ENCODE peak calls at places on chromosomes 5 and 9, in ten cellular contexts. T is GM12878, I is endodermal cell, J is neural progenitor cell, R is A549, L is dorsolateral prefrontal cortex, W is WERI-Rb-1, Z is spleen, M is lung, E is left lung. N is an unnamed sample.

GRCh38 chr5:33299621-33300208 is 141.1 kb upstream of the TARS1 start:
- DNase-seq in T (peak; percentile 9), I (no peak), J (peak; percentile 73), R (peak; percentile 2), L (no peak), W (no peak), Z (no peak), M (no peak), E (no peak), N (no peak)

GRCh38 chr5:119353213-119353612 is 2.6 kb upstream of the TNFAIP8 start:
- DNase-seq in T (no peak), I (no peak), J (no peak), R (no peak), L (no peak), W (no peak), Z (no peak), M (no peak), E (no peak), N (no peak)

GRCh38 chr9:580652-581342 is 260.7 kb upstream of the DMRT1 start:
- DNase-seq in T (no peak), I (no peak), J (no peak), R (no peak), L (no peak), W (no peak), Z (no peak), M (no peak), E (peak; percentile 64), N (no peak)

GRCh38 chr9:130128251-130128650 is 44.0 kb upstream of the NCS1 start:
- DNase-seq in T (peak; percentile 66), I (no peak), J (no peak), R (no peak), L (no peak), W (no peak), Z (peak; percentile 85), M (no peak), E (no peak), N (no peak)

GRCh38 chr9:33687779-33688178 is 107.6 kb upstream of the PRSS3 start:
- DNase-seq in T (no peak), I (no peak), J (no peak), R (no peak), L (no peak), W (no peak), Z (no peak), M (no peak), E (no peak), N (no peak)

GRCh38 chr5:174623018-174623417 is 101.4 kb upstream of the MSX2 start:
- DNase-seq in T (no peak), I (no peak), J (no peak), R (no peak), L (no peak), W (no peak), Z (no peak), M (no peak), E (no peak), N (no peak)

GRCh38 chr9:4430492-4431261 is 59.6 kb upstream of the SLC1A1 start:
- DNase-seq in T (no peak), I (no peak), J (no peak), R (no peak), L (no peak), W (no peak), Z (no peak), M (no peak), E (no peak), N (no peak)

GRCh38 chr5:15571618-15572017 is 71.6 kb downstream of the FBXL7 start:
- DNase-seq in T (no peak), I (no peak), J (no peak), R (no peak), L (no peak), W (no peak), Z (no peak), M (no peak), E (no peak), N (no peak)

GRCh38 chr9:108755979-108756378 is 99.8 kb downstream of the ACTL7B start:
- DNase-seq in T (peak; percentile 9), I (no peak), J (no peak), R (no peak), L (no peak), W (no peak), Z (no peak), M (no peak), E (no peak), N (no peak)

GRCh38 chr9:136354592-136355085 is 8.9 kb downstream of the DNLZ start:
- DNase-seq in T (no peak), I (no peak), J (no peak), R (peak; percentile 23), L (no peak), W (no peak), Z (no peak), M (no peak), E (no peak), N (peak; percentile 84)

GRCh38 chr9:79120533-79121315 is 451.0 kb upstream of the TLE4 start:
- DNase-seq in T (no peak), I (no peak), J (no peak), R (no peak), L (no peak), W (no peak), Z (no peak), M (no peak), E (no peak), N (no peak)

GRCh38 chr9:14372437-14373318 is 58.7 kb upstream of the NFIB start:
- DNase-seq in T (no peak), I (peak; percentile 88), J (no peak), R (peak; percentile 52), L (no peak), W (peak; percentile 17), Z (no peak), M (no peak), E (no peak), N (peak; percentile 76)

GRCh38 chr5:169149317-169149716 is 151.6 kb downstream of the SLIT3 start:
- DNase-seq in T (no peak), I (peak; percentile 64), J (peak; percentile 67), R (peak; percentile 22), L (no peak), W (no peak), Z (no peak), M (no peak), E (no peak), N (no peak)
- TF ChIP-seq CTCF in T (no peak), I (peak; percentile 82), J (peak; percentile 73), R (peak; percentile 47), L (no peak), W (no peak), Z (no peak), M (no peak), E (no peak), N (no peak)

GRCh38 chr5:147509710-147510651 is at the start of gene DPYSL3:
- DNase-seq in T (no peak), I (peak; percentile 93), J (peak; percentile 93), R (peak; percentile 13), L (peak; percentile 60), W (peak; percentile 75), Z (peak; percentile 83), M (peak; percentile 57), E (peak; percentile 87), N (peak; percentile 94)
- H3K27ac ChIP-seq in T (no peak within 1 kb of the TSS), I (no peak within 1 kb of the TSS), J (peak within 1 kb of the TSS; percentile 50), R (peak within 1 kb of the TSS; percentile 86), L (no peak within 1 kb of the TSS), W (peak within 1 kb of the TSS; percentile 94), Z (peak within 1 kb of the TSS; percentile 79), M (peak within 1 kb of the TSS; percentile 87), E (peak within 1 kb of the TSS; percentile 81), N (peak within 1 kb of the TSS; percentile 94)

DNA sequence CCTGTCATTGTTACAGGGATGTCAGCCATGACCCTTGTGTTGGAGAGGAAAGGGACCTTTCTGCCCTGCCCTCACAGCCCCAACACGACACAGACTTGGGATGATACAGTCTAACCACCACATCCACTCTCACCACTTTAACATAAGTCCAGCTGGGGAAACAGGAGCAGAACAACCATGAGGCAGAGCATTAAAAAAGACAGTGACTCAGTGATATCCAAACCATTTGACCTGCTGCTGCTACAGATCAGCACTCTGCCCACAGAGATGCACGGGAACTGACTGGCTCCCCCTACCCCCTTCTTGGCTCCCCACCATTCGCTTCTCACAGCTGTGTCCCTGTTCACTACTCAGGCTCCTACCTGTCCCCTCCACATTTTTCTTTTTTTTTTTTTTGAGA is 458.6 kb downstream of the ZNF608 start:
- DNase-seq in T (no peak), I (no peak), J (no peak), R (no peak), L (no peak), W (no peak), Z (no peak), M (no peak), E (no peak), N (no peak)
- H3K4me3 ChIP-seq in T (no peak overlapping the region), I (no peak overlapping the region), J (no peak overlapping the region), R (no peak overlapping the region), L (no peak overlapping the region), W (no peak overlapping the region), Z (no peak overlapping the region), M (no peak overlapping the region), E (no peak overlapping the region), N (no peak overlapping the region)

DNA sequence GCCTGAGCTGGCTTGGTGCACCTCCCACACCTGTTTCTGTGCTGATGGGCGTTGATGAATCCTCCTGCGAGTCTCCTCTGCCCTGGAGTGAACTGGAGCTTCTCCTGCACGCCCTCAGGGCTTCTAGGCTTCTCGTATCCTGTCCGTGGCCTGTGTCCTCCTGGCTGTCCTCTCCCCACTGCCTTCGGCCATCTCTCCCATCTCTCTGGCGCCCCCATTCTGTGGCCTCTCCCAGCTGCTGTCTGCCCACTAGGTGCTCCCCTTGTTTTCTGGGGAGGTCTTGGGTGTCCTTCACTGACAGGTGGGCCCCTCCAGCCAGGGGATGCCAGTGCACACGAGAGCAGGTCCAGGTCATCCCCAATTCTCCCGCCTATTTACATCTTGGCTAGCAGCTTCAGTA is 28.8 kb downstream of the AHRR start:
- DNase-seq in T (no peak), I (peak; percentile 84), J (peak; percentile 50), R (no peak), L (no peak), W (peak; percentile 61), Z (no peak), M (peak; percentile 18), E (no peak), N (no peak)
- TF ChIP-seq CTCF in T (peak; percentile 8), I (peak; percentile 66), J (peak; percentile 50), R (no peak), L (no peak), W (peak; percentile 70), Z (no peak), M (no peak), E (no peak), N (no peak)

DNA sequence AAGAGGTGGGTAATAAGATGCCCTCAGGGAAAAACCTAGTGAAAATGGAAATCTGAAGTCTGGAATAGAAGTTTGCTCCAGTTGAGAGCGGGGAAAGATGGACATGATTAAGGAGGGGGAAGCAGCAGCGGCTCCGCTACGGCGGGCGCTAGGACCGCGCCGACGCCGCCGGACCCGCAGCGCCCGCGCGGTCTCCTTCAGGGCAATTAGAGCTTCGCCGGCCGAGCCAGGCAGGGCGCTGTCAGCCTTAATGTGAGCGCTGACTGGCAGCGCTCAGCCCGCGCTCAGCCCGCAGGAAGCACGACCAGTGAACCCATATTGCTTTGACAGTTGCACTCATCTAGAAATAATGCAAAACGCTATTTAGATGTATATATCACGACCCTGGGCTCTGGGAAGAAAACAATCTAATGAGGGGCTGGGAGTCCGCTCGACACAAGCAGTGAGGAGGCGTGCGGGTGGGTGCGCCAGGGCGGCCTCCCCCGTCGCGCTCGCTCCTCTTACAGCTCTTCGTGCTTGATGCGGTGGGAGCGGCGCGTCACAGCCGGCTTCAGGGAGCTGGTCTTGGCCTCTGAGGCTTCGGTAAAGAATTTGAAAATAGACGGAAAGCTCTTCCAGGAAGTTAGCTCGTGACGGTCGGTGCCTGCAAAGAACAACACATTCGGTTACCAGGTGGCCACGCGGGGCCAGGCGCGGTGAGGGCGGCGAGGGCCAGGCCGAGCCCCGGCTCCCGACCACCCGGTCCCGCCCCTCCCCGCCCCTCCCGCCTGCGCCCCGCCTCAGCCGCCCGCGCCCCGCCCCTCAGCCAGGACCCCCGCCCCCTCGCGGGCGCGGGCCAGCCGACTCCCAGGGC is 37.7 kb downstream of the NR2F1 start:
- DNase-seq in T (no peak), I (peak; percentile 91), J (peak; percentile 94), R (peak; percentile 47), L (peak; percentile 73), W (peak; percentile 87), Z (peak; percentile 93), M (peak; percentile 58), E (peak; percentile 91), N (peak; percentile 72)
- H3K27ac ChIP-seq in T (no peak overlapping the region), I (peak overlapping the region; percentile 87), J (no peak overlapping the region), R (peak overlapping the region; percentile 94), L (peak overlapping the region; percentile 90), W (peak overlapping the region; percentile 93), Z (peak overlapping the region; percentile 74), M (peak overlapping the region; percentile 85), E (peak overlapping the region; percentile 67), N (peak overlapping the region; percentile 73)